ENCODE peak calls at places on chromosomes 5 and 9, in seven cellular contexts. L is spleen, Q is heart right ventricle, Y is stomach, P is neural progenitor cell, J is cardiac muscle cell, R is lower lobe of right lung. M is an unnamed sample.

GRCh38 chr9:134968011-134968822 is 50.5 kb upstream of the FCN1 start:
- DNase-seq in P (peak; percentile 73), L (peak; percentile 44), Y (no peak), J (peak; percentile 54), R (peak; percentile 24), Q (no peak), M (no peak)

GRCh38 chr9:4289411-4290380 is 10.2 kb downstream of the GLIS3 start:
- DNase-seq in P (no peak), Q (no peak), R (no peak), J (no peak), L (no peak), Y (no peak), M (no peak)

GRCh38 chr9:34610434-34611206 is 1.3 kb downstream of the RPP25L start:
- DNase-seq in P (no peak), R (peak; percentile 46), Q (peak; percentile 36), L (peak; percentile 82), J (no peak), Y (no peak), M (peak; percentile 55)

GRCh38 chr9:12849486-12850010 is 74.7 kb downstream of the LURAP1L start:
- DNase-seq in L (no peak), J (no peak), P (no peak), R (no peak), Q (no peak), Y (no peak), M (no peak)

GRCh38 chr9:134316444-134317160 is 9.7 kb upstream of the RXRA start:
- DNase-seq in Q (peak; percentile 61), L (peak; percentile 74), P (no peak), Y (no peak), J (peak; percentile 73), R (peak; percentile 50), M (no peak)

GRCh38 chr9:126164796-126165525 is 161.7 kb upstream of the MVB12B start:
- DNase-seq in Q (no peak), R (peak; percentile 22), P (no peak), J (no peak), Y (peak; percentile 11), L (peak; percentile 36), M (no peak)

GRCh38 chr9:134593756-134594375 is 47.7 kb upstream of the COL5A1 start:
- DNase-seq in J (no peak), P (no peak), R (no peak), Q (no peak), L (no peak), Y (no peak), M (no peak)

GRCh38 chr9:124455820-124456219 is 5.6 kb downstream of the ADGRD2 start:
- DNase-seq in P (no peak), Y (no peak), L (peak; percentile 23), R (no peak), Q (no peak), J (no peak), M (no peak)

GRCh38 chr5:128774605-128775004 is 190.7 kb upstream of the SLC27A6 start:
- DNase-seq in Y (peak; percentile 31), L (no peak), J (peak; percentile 92), Q (no peak), R (no peak), P (no peak), M (no peak)

GRCh38 chr9:17635115-17635890 is 56.4 kb downstream of the SH3GL2 start:
- DNase-seq in R (no peak), Y (no peak), Q (no peak), P (no peak), L (no peak), J (no peak), M (no peak)

GRCh38 chr9:89885156-89885555 is 280.3 kb downstream of the GADD45G start:
- DNase-seq in Y (peak; percentile 7), R (no peak), Q (no peak), L (peak; percentile 41), P (no peak), J (no peak), M (no peak)

GRCh38 chr5:168073991-168074800 is 217.2 kb upstream of the WWC1 start:
- DNase-seq in Y (no peak), L (no peak), Q (no peak), R (no peak), P (no peak), J (peak; percentile 68), M (no peak)

GRCh38 chr5:172410160-172410559 is 44.2 kb downstream of the SH3PXD2B start:
- DNase-seq in Y (no peak), Q (no peak), J (peak; percentile 22), P (no peak), R (no peak), L (no peak), M (no peak)

GRCh38 chr9:33101104-33101951 is 24.9 kb upstream of the SMU1 start:
- DNase-seq in Y (peak; percentile 35), J (peak; percentile 63), P (no peak), Q (no peak), R (no peak), L (no peak), M (peak; percentile 66)

GRCh38 chr9:90442738-90443137 is 199.9 kb downstream of the DIRAS2 start:
- DNase-seq in J (no peak), P (no peak), R (no peak), L (no peak), Q (no peak), Y (no peak), M (no peak)

GRCh38 chr9:37033753-37034319 is at the start of gene PAX5:
- DNase-seq in R (no peak), L (peak; percentile 78), Q (no peak), Y (no peak), J (no peak), P (no peak), M (no peak)

GRCh38 chr9:89036383-89036782 is 45.1 kb downstream of the S1PR3 start:
- DNase-seq in Y (peak; percentile 40), L (no peak), R (no peak), P (no peak), Q (no peak), J (peak; percentile 56), M (no peak)

GRCh38 chr5:57650360-57651069 is 167.9 kb upstream of the ACTBL2 start:
- DNase-seq in Q (no peak), J (peak; percentile 68), R (no peak), Y (peak; percentile 33), L (no peak), P (peak; percentile 62), M (no peak)

GRCh38 chr5:124677999-124678385 is 68.4 kb downstream of the ZNF608 start:
- DNase-seq in R (no peak), J (no peak), Y (no peak), L (no peak), P (no peak), Q (no peak), M (no peak)
- H3K4me1 ChIP-seq in R (peaks cover 57% of the 10 kb centered on the region), J (peaks cover 54% of the 10 kb centered on the region), Y (peaks cover 41% of the 10 kb centered on the region), L (peaks cover 11% of the 10 kb centered on the region), P (peaks cover 69% of the 10 kb centered on the region), Q (peaks cover 25% of the 10 kb centered on the region), M (peaks cover 35% of the 10 kb centered on the region)

GRCh38 chr9:132639322-132639721 is 30.5 kb downstream of the DDX31 start:
- DNase-seq in L (no peak), Q (no peak), J (no peak), R (no peak), Y (no peak), P (no peak), M (no peak)

GRCh38 chr9:132638240-132638639 is 31.5 kb downstream of the DDX31 start:
- DNase-seq in Q (no peak), J (peak; percentile 40), L (no peak), P (no peak), Y (no peak), R (no peak), M (no peak)

GRCh38 chr9:132634327-132634726 is 35.5 kb downstream of the DDX31 start:
- DNase-seq in P (no peak), Q (no peak), R (no peak), L (no peak), Y (no peak), J (no peak), M (no peak)

GRCh38 chr9:132637801-132638200 is 32.0 kb downstream of the DDX31 start:
- DNase-seq in P (no peak), Y (no peak), R (no peak), J (no peak), L (no peak), Q (no peak), M (no peak)

DNA sequence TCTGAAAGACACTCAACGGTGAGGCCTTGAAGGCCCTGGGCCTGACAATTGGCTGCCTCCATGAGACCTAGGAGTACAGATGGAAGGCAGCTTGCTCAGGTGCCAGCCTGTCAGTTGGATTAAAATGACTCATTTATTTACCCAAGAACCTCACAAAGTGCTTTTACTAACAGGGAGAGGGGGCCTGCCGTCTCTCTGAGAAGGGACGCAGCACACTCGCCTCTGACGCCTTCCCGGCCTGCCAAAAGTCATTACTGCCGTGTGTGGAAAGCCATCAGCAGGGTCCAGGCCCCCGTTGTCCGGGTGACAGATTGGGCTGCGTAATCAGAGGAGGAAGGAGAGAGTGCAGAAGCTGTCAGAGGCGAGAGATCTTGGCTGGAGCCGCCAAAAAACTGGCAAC is 32.4 kb downstream of the DDX31 start:
- DNase-seq in L (no peak), P (no peak), Q (no peak), Y (no peak), R (no peak), J (no peak), M (no peak)
- H3K36me3 ChIP-seq in L (peaks cover 75% of the 10 kb centered on the region), P (no peaks in the 10 kb centered on the region), Q (peaks cover 19% of the 10 kb centered on the region), Y (peaks cover 19% of the 10 kb centered on the region), R (peaks cover 65% of the 10 kb centered on the region), J (peaks cover 3% of the 10 kb centered on the region), M (no peaks in the 10 kb centered on the region)

GRCh38 chr9:128920381-128921058 is at the start of gene PHYHD1:
- DNase-seq in Q (peak; percentile 78), P (no peak), Y (peak; percentile 67), R (peak; percentile 76), L (no peak), J (peak; percentile 71), M (peak; percentile 66)
- H3K4me3 ChIP-seq in Q (peak within 1 kb of the TSS; percentile 64), P (peak within 1 kb of the TSS; percentile 62), Y (peak within 1 kb of the TSS; percentile 59), R (peak within 1 kb of the TSS; percentile 62), L (peak within 1 kb of the TSS; percentile 39), J (peak within 1 kb of the TSS; percentile 55), M (peak within 1 kb of the TSS; percentile 42)

GRCh38 chr9:132548971-132549649 is 33.3 kb upstream of the BARHL1 start:
- DNase-seq in L (no peak), R (no peak), P (no peak), Y (no peak), J (peak; percentile 24), Q (no peak), M (no peak)
- H3K4me1 ChIP-seq in L (peaks cover 44% of the 10 kb centered on the region), R (no peaks in the 10 kb centered on the region), P (peaks cover 44% of the 10 kb centered on the region), Y (no peaks in the 10 kb centered on the region), J (peaks cover 7% of the 10 kb centered on the region), Q (no peaks in the 10 kb centered on the region), M (no peaks in the 10 kb centered on the region)

DNA sequence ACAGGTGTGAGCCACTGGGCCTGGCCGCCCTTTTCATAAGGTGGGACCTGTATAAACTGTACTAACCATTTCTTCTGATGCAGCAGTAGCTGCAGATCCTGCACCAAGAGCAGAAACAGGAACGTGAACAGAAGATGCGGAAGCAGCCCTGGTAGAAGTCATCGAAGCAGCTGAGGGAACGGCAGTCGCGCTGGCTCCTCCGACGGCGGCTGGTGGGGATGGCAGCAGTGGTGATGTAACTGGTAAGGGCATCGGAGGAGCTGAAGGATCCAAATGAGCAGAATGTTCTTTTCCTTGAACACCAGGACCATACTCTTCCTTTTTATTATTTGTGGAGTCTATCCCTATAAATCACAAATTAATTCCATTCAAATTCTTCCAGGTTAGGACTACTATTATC is 32.1 kb downstream of the POC5 start:
- DNase-seq in Y (no peak), Q (no peak), P (no peak), L (no peak), R (no peak), J (no peak), M (no peak)
- H3K36me3 ChIP-seq in Y (peaks cover 4% of the 10 kb centered on the region), Q (no peaks in the 10 kb centered on the region), P (peaks cover 10% of the 10 kb centered on the region), L (peaks cover 81% of the 10 kb centered on the region), R (peaks cover 53% of the 10 kb centered on the region), J (peaks cover 14% of the 10 kb centered on the region), M (no peaks in the 10 kb centered on the region)

GRCh38 chr5:174970502-174970901 is 246.1 kb downstream of the MSX2 start:
- DNase-seq in Q (no peak), L (no peak), J (no peak), Y (no peak), R (no peak), P (no peak), M (no peak)
- H3K4me3 ChIP-seq in Q (no peak overlapping the region), L (no peak overlapping the region), J (no peak overlapping the region), Y (no peak overlapping the region), R (no peak overlapping the region), P (no peak overlapping the region), M (no peak overlapping the region)

M was measured in gastrocnemius medialis.